ENCODE peak calls at places on chromosomes 7 and 10, in nine cellular contexts. E is activated CD4-positive, alpha-beta T cell treated with anti-CD3 and anti-CD28 coated beads for 1 hour; W is CD8-positive, alpha-beta memory T cell; K is hepatocyte; U is aorta; I is T1000; T is neural progenitor cell; G is anterior cingulate cortex; H is fibroblast of lung. R is an unnamed sample.

GRCh38 chr7:132751282-132751647 is 175.0 kb upstream of the PLXNA4 start:
- DNase-seq in T (peak), G (no peak), I (no peak), H (no peak), U (no peak), W (no peak), E (no peak), K (no peak), R (no peak)

GRCh38 chr7:22578048-22578770 is 78.2 kb upstream of the STEAP1B start:
- DNase-seq in K (no peak), I (peak), W (no peak), E (no peak), G (no peak), U (no peak), H (peak), T (no peak), R (no peak)

GRCh38 chr7:151062399-151063211 is 3.2 kb downstream of the SLC4A2 start:
- DNase-seq in W (no peak), I (peak), G (no peak), H (peak), E (no peak), K (peak), U (peak), T (peak), R (no peak)

GRCh38 chr7:14596421-14596820 is 306.1 kb downstream of the DGKB start:
- DNase-seq in G (no peak), H (peak), E (no peak), K (no peak), U (no peak), T (no peak), I (no peak), W (no peak), R (no peak)

GRCh38 chr10:121593676-121594075 is 4.6 kb downstream of the FGFR2 start:
- DNase-seq in H (no peak), W (no peak), G (no peak), T (no peak), K (no peak), I (no peak), E (no peak), U (no peak), R (no peak)

GRCh38 chr10:69854685-69855345 is 53.1 kb downstream of the COL13A1 start:
- DNase-seq in U (no peak), W (no peak), G (no peak), T (no peak), H (no peak), I (no peak), E (no peak), K (peak), R (no peak)

GRCh38 chr7:127413326-127413725 is 20.8 kb upstream of the ZNF800 start:
- DNase-seq in I (no peak), U (no peak), G (no peak), T (no peak), H (no peak), E (no peak), W (no peak), K (no peak), R (no peak)

GRCh38 chr7:39720586-39720985 is 97.2 kb downstream of the RALA start:
- DNase-seq in U (no peak), K (peak), T (no peak), W (no peak), G (no peak), I (no peak), H (peak), E (no peak), R (peak)

GRCh38 chr7:87148332-87148955 is 3.8 kb upstream of the DMTF1 start:
- DNase-seq in G (no peak), K (peak), I (no peak), E (no peak), U (no peak), H (peak), W (peak), T (peak), R (no peak)

GRCh38 chr10:33803248-33803647 is 468.8 kb upstream of the NRP1 start:
- DNase-seq in W (no peak), H (peak), T (no peak), E (no peak), U (no peak), G (no peak), I (no peak), K (no peak), R (no peak)

GRCh38 chr7:94087664-94088352 is 83.7 kb upstream of the BET1 start:
- DNase-seq in W (peak), T (peak), G (no peak), K (peak), E (no peak), I (peak), H (peak), U (no peak), R (no peak)

GRCh38 chr10:73797324-73798025 is 12.1 kb downstream of the ZSWIM8 start:
- DNase-seq in T (no peak), G (no peak), U (peak), H (no peak), W (no peak), E (no peak), K (no peak), I (no peak), R (no peak)

GRCh38 chr10:78259394-78259793 is 225.7 kb downstream of the RPS24 start:
- DNase-seq in I (no peak), U (no peak), H (no peak), E (no peak), T (no peak), W (no peak), G (no peak), K (no peak), R (no peak)

GRCh38 chr10:87915406-87915805 is 52.0 kb downstream of the PTEN start:
- DNase-seq in K (no peak), T (peak), U (no peak), E (no peak), W (no peak), I (no peak), G (no peak), H (no peak), R (no peak)

GRCh38 chr10:73159038-73159648 is 8.7 kb downstream of the ECD start:
- DNase-seq in G (peak), T (peak), W (peak), K (peak), I (peak), H (peak), U (peak), E (peak), R (no peak)

GRCh38 chr10:44926771-44927751 is 15.9 kb downstream of the TMEM72 start:
- DNase-seq in G (no peak), H (peak), K (peak), U (no peak), E (no peak), I (no peak), T (no peak), W (no peak), R (no peak)

GRCh38 chr10:34049887-34050286 is 715.4 kb upstream of the NRP1 start:
- DNase-seq in G (no peak), T (no peak), H (peak), U (no peak), W (no peak), K (peak), I (peak), E (no peak), R (no peak)

GRCh38 chr10:1036341-1036791 is 10.7 kb upstream of the IDI2 start:
- DNase-seq in K (peak), G (no peak), H (peak), I (no peak), E (no peak), U (no peak), T (no peak), W (no peak), R (no peak)

GRCh38 chr7:117114272-117114671 is 161.0 kb downstream of the ST7 start:
- DNase-seq in U (no peak), E (no peak), H (no peak), G (no peak), I (no peak), K (no peak), W (no peak), T (no peak), R (no peak)

GRCh38 chr10:116741391-116742351 is 695 bp downstream of the HSPA12A start:
- DNase-seq in I (no peak), T (peak), K (peak), W (no peak), U (no peak), H (no peak), G (peak), E (no peak), R (no peak)

GRCh38 chr10:123556049-123556448 is 110.1 kb upstream of the GPR26 start:
- DNase-seq in T (no peak), U (no peak), E (no peak), K (no peak), W (no peak), I (no peak), H (no peak), G (no peak), R (no peak)

GRCh38 chr10:76033457-76034196 is 602.2 kb downstream of the LRMDA start:
- DNase-seq in E (no peak), T (peak), G (no peak), H (peak), I (no peak), W (no peak), K (peak), U (no peak), R (peak)

GRCh38 chr10:51696251-51696650 is 3.1 kb downstream of the CSTF2T start:
- DNase-seq in I (no peak), G (no peak), U (no peak), W (no peak), K (no peak), E (no peak), H (no peak), T (no peak), R (no peak)

GRCh38 chr7:50982626-50983025 is 199.9 kb upstream of the GRB10 start:
- DNase-seq in T (peak), G (no peak), U (no peak), H (no peak), E (no peak), I (no peak), K (no peak), W (no peak), R (no peak)

GRCh38 chr10:98039690-98040381 is 9.4 kb upstream of the CRTAC1 start:
- DNase-seq in W (no peak), G (no peak), H (no peak), I (no peak), U (no peak), T (no peak), E (no peak), K (no peak), R (no peak)

GRCh38 chr10:84352251-84352842 is 24.0 kb downstream of the CCSER2 start:
- DNase-seq in G (peak), H (peak), W (peak), K (peak), U (no peak), T (peak), E (peak), I (no peak), R (peak)

GRCh38 chr10:95467162-95467599 is 94.0 kb downstream of the SORBS1 start:
- DNase-seq in W (no peak), T (peak), G (peak), K (peak), H (no peak), U (no peak), E (no peak), I (no peak), R (no peak)

GRCh38 chr10:102927311-102928010 is 9.4 kb downstream of the CNNM2 start:
- DNase-seq in K (no peak), T (no peak), U (no peak), G (no peak), I (no peak), E (no peak), H (no peak), W (no peak), R (no peak)

GRCh38 chr10:17228081-17229015 is at the start of gene VIM:
- DNase-seq in I (peak), T (peak), W (peak), E (peak), K (peak), U (peak), G (peak), H (peak), R (peak)

GRCh38 chr7:105935250-105935649 is 27.8 kb upstream of the CDHR3 start:
- DNase-seq in T (no peak), I (no peak), K (no peak), U (no peak), G (no peak), W (no peak), E (no peak), H (no peak), R (no peak)

GRCh38 chr10:27192284-27192683 is 37.1 kb downstream of the MASTL start:
- DNase-seq in G (peak), U (no peak), K (peak), H (peak), T (no peak), I (peak), W (no peak), E (no peak), R (no peak)

GRCh38 chr7:953547-954327 is 743 bp downstream of the ADAP1 start:
- DNase-seq in T (peak), U (peak), E (no peak), I (no peak), K (peak), H (peak), W (peak), G (peak), R (no peak)

GRCh38 chr10:112526130-112526529 is 79.1 kb downstream of the VTI1A start:
- DNase-seq in T (no peak), G (no peak), E (no peak), I (no peak), U (no peak), H (peak), W (no peak), K (no peak), R (no peak)

GRCh38 chr7:36652431-36652830 is 71.9 kb downstream of the AOAH start:
- DNase-seq in K (no peak), T (no peak), I (no peak), E (no peak), G (no peak), H (no peak), U (no peak), W (no peak), R (no peak)

GRCh38 chr10:98414932-98415709 is at the start of gene PYROXD2:
- DNase-seq in T (peak), H (peak), I (peak), U (peak), E (peak), W (peak), K (peak), G (peak), R (no peak)

GRCh38 chr7:22574756-22575517 is 74.9 kb upstream of the STEAP1B start:
- DNase-seq in T (no peak), K (no peak), U (no peak), H (no peak), E (no peak), I (no peak), W (no peak), G (no peak), R (no peak)